ENCODE peak calls at places on chromosomes 13 and 19, in nine cellular contexts. P is body of pancreas, C is endothelial cell of umbilical vein, N is uterus, Z is sigmoid colon, M is spleen, X is gastrocnemius medialis, D is GM12878, Y is ovary. E is an unnamed sample.

GRCh38 chr13:113129921-113130750 is 7.5 kb downstream of the F10 start:
- DNase-seq in P (no peak), C (peak), N (peak), Z (no peak), M (peak), X (peak), D (no peak), Y (peak), E (no peak)

GRCh38 chr13:45073809-45074208 is 46.5 kb upstream of the GTF2F2 start:
- DNase-seq in P (no peak), C (no peak), N (no peak), Z (no peak), M (no peak), X (no peak), D (no peak), Y (no peak), E (no peak)

GRCh38 chr19:1998712-1999708 is 16.5 kb downstream of the BTBD2 start:
- DNase-seq in P (no peak), C (no peak), N (no peak), Z (no peak), M (no peak), X (no peak), D (no peak), Y (no peak), E (no peak)

GRCh38 chr19:46913852-46914430 is 53.1 kb downstream of the ARHGAP35 start:
- DNase-seq in P (no peak), C (peak), N (no peak), Z (no peak), M (no peak), X (no peak), D (peak), Y (no peak), E (no peak)

GRCh38 chr13:49690133-49690989 is 925 bp downstream of the EBPL start:
- DNase-seq in P (peak), C (peak), N (no peak), Z (no peak), M (no peak), X (no peak), D (no peak), Y (peak), E (no peak)

GRCh38 chr13:48773531-48774275 is 120.0 kb downstream of the CYSLTR2 start:
- DNase-seq in P (no peak), C (no peak), N (no peak), Z (no peak), M (no peak), X (no peak), D (no peak), Y (no peak), E (no peak)

GRCh38 chr19:28103916-28104315 is 1109.0 kb downstream of the UQCRFS1 start:
- DNase-seq in P (no peak), C (no peak), N (no peak), Z (no peak), M (no peak), X (no peak), D (no peak), Y (no peak), E (no peak)

GRCh38 chr19:31537136-31537535 is 187.9 kb upstream of the TSHZ3 start:
- DNase-seq in P (no peak), C (no peak), N (no peak), Z (no peak), M (no peak), X (no peak), D (no peak), Y (no peak), E (no peak)

GRCh38 chr13:107650081-107650701 is 565.1 kb downstream of the LIG4 start:
- DNase-seq in P (peak), C (peak), N (peak), Z (no peak), M (peak), X (no peak), D (no peak), Y (no peak), E (no peak)

GRCh38 chr13:99133230-99133629 is 67.4 kb upstream of the UBAC2 start:
- DNase-seq in P (no peak), C (no peak), N (no peak), Z (no peak), M (no peak), X (no peak), D (no peak), Y (no peak), E (no peak)

GRCh38 chr19:46351241-46352041 is 4.6 kb downstream of the PPP5C start:
- DNase-seq in P (peak), C (peak), N (peak), Z (peak), M (no peak), X (peak), D (no peak), Y (no peak), E (no peak)

GRCh38 chr13:109743706-109744453 is 42.5 kb downstream of the IRS2 start:
- DNase-seq in P (no peak), C (peak), N (peak), Z (no peak), M (no peak), X (no peak), D (no peak), Y (peak), E (no peak)

GRCh38 chr19:15365264-15365663 is 14.3 kb downstream of the AKAP8 start:
- DNase-seq in P (no peak), C (no peak), N (no peak), Z (no peak), M (no peak), X (no peak), D (no peak), Y (no peak), E (no peak)

GRCh38 chr19:8525401-8525684 is 11.4 kb upstream of the ZNF414 start:
- DNase-seq in P (no peak), C (no peak), N (no peak), Z (no peak), M (no peak), X (no peak), D (no peak), Y (no peak), E (no peak)

GRCh38 chr19:16441661-16442071 is 30.1 kb downstream of the EPS15L1 start:
- DNase-seq in P (no peak), C (peak), N (no peak), Z (no peak), M (no peak), X (peak), D (no peak), Y (no peak), E (no peak)

GRCh38 chr19:20969498-20969897 is 46.4 kb downstream of the ZNF85 start:
- DNase-seq in P (peak), C (no peak), N (no peak), Z (no peak), M (no peak), X (no peak), D (no peak), Y (no peak), E (no peak)

GRCh38 chr19:37227996-37228395 is 10.0 kb downstream of the ZNF383 start:
- DNase-seq in P (peak), C (no peak), N (no peak), Z (no peak), M (no peak), X (no peak), D (no peak), Y (no peak), E (no peak)

GRCh38 chr13:35927554-35927953 is 203.6 kb downstream of the DCLK1 start:
- DNase-seq in P (no peak), C (peak), N (peak), Z (peak), M (no peak), X (no peak), D (no peak), Y (no peak), E (no peak)

GRCh38 chr19:6767081-6767356 is 216 bp downstream of the SH2D3A start:
- DNase-seq in P (no peak), C (no peak), N (no peak), Z (no peak), M (no peak), X (no peak), D (no peak), Y (no peak), E (no peak)
- H3K4me3 ChIP-seq in P (peak), C (peak), N (no peak), Z (no peak), M (peak), X (peak), D (peak), Y (no peak), E (no peak)

GRCh38 chr19:23395041-23395721 is at the start of gene ZNF91:
- DNase-seq in P (peak), C (peak), N (peak), Z (peak), M (peak), X (peak), D (peak), Y (peak), E (peak)

GRCh38 chr19:23391239-23391638 is 4.0 kb downstream of the ZNF91 start:
- DNase-seq in P (no peak), C (no peak), N (no peak), Z (no peak), M (no peak), X (no peak), D (no peak), Y (no peak), E (no peak)

GRCh38 chr19:23393121-23393520 is 2.1 kb downstream of the ZNF91 start:
- DNase-seq in P (no peak), C (no peak), N (no peak), Z (no peak), M (no peak), X (no peak), D (no peak), Y (no peak), E (no peak)

DNA sequence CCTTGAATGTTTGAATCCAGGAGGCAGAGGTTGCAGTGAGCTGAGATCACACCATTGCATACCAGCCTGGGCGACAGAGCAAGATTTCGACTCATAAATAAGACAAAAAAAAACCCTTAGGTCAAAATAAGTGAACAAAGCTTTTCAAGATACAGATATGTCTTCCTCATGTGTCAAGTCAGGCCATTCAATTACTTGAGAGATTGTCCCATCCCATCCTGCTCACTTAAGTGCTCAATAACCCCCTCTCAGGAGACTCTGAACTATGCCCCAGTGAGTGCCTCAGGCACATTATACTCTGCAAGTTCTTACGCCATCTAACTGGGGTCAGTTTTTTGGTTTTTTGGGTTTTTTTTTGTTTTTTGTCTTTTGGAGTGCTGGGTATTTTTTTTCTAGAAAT is 2.6 kb downstream of the ZNF91 start:
- DNase-seq in P (no peak), C (no peak), N (no peak), Z (no peak), M (no peak), X (no peak), D (no peak), Y (no peak), E (no peak)
- TF ChIP-seq CTCF in P (no peak), C (no peak), N (no peak), Z (no peak), M (no peak), X (no peak), D (no peak), Y (no peak), E (no peak)

GRCh38 chr19:18532208-18532890 is 10.5 kb upstream of the ELL start:
- DNase-seq in P (no peak), C (no peak), N (no peak), Z (no peak), M (no peak), X (no peak), D (no peak), Y (no peak), E (no peak)
- TF ChIP-seq POLR2A in P (no peak), C (no peak), N (no peak), Z (no peak), M (no peak), X (no peak), D (no peak), Y (no peak), E (no peak)

GRCh38 chr19:51691122-51692064 is 1.7 kb upstream of the SPACA6 start:
- DNase-seq in P (no peak), C (no peak), N (no peak), Z (no peak), M (no peak), X (no peak), D (no peak), Y (no peak), E (peak)

GRCh38 chr19:51693246-51693645 is at the start of gene SPACA6:
- DNase-seq in P (no peak), C (no peak), N (no peak), Z (no peak), M (no peak), X (no peak), D (no peak), Y (no peak), E (no peak)

GRCh38 chr19:51690359-51691121 is 2.6 kb upstream of the SPACA6 start:
- DNase-seq in P (peak), C (peak), N (peak), Z (peak), M (peak), X (no peak), D (no peak), Y (peak), E (peak)

GRCh38 chr19:51693819-51694218 is 689 bp downstream of the SPACA6 start:
- DNase-seq in P (no peak), C (no peak), N (no peak), Z (no peak), M (no peak), X (no peak), D (no peak), Y (no peak), E (no peak)

DNA sequence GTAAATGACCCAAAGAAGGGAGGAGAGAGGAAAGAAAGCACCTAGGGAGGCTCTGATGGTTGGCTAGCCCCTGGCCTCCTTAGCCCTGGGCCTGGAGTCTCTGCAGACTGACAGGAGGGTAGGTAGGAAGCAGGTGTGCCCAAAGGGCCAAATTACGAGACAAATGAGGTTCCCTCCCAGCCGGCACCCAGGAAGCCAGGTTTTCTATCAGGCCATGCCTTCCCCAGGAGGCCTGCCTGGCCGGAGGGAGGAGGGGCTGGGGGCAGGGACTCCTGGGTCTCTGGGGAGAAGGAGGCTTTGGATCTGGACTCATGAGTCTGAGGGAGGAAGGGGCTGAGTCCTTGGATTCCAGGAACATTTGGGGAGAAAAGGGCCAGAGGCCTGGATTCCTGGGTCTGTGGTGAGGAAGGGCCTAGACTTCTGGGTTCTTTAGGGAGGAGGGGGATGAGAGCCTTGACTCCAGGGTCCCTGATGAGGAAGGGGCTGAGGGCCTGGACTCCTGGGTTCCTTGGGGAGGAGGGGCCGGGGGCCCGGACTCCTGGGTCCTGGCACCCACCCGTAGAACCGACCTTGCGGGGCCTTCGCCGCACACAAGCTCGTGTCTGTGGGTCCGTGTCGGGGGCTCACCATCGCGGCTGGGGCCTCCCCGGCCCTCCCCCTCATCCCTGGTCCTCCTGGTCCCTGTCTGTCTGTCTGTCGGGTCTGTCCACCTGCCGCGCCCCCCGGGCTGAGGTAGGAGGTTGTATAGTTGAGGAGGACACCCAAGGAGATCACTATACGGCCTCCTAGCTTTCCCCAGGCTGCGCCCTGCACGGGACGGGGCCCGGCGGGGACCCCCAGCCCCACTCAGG is 840 bp upstream of the SPACA6 start:
- DNase-seq in P (no peak), C (no peak), N (no peak), Z (no peak), M (no peak), X (no peak), D (no peak), Y (no peak), E (no peak)
- H3K4me3 ChIP-seq in P (no peak), C (peak), N (peak), Z (peak), M (peak), X (no peak), D (no peak), Y (peak), E (no peak)

GRCh38 chr19:35736913-35737886 is 5.1 kb downstream of the IGFLR1 start:
- DNase-seq in P (no peak), C (no peak), N (no peak), Z (no peak), M (no peak), X (no peak), D (no peak), Y (no peak), E (no peak)
- TF ChIP-seq CTCF in P (no peak), C (no peak), N (no peak), Z (no peak), M (no peak), X (no peak), D (peak), Y (no peak), E (no peak)

GRCh38 chr19:48738557-48739399 is 1.6 kb downstream of the RASIP1 start:
- DNase-seq in P (peak), C (peak), N (peak), Z (peak), M (peak), X (peak), D (peak), Y (peak), E (peak)
- TF ChIP-seq POLR2A in P (peak), C (no peak), N (peak), Z (no peak), M (no peak), X (peak), D (no peak), Y (peak), E (no peak)

GRCh38 chr19:35029737-35030256 is 473 bp upstream of the SCN1B start:
- DNase-seq in P (no peak), C (peak), N (no peak), Z (no peak), M (no peak), X (peak), D (no peak), Y (no peak), E (no peak)

GRCh38 chr19:35027851-35028599 is 2.2 kb upstream of the SCN1B start:
- DNase-seq in P (no peak), C (no peak), N (no peak), Z (no peak), M (no peak), X (peak), D (no peak), Y (no peak), E (no peak)

GRCh38 chr19:35025969-35026368 is 4.3 kb upstream of the SCN1B start:
- DNase-seq in P (no peak), C (no peak), N (no peak), Z (no peak), M (no peak), X (no peak), D (no peak), Y (no peak), E (no peak)

GRCh38 chr19:35026418-35026817 is 3.9 kb upstream of the SCN1B start:
- DNase-seq in P (no peak), C (no peak), N (no peak), Z (no peak), M (no peak), X (no peak), D (no peak), Y (no peak), E (no peak)

GRCh38 chr19:35027009-35027408 is 3.3 kb upstream of the SCN1B start:
- DNase-seq in P (no peak), C (no peak), N (no peak), Z (no peak), M (no peak), X (no peak), D (no peak), Y (no peak), E (no peak)
- H3K4me3 ChIP-seq in P (no peak), C (no peak), N (no peak), Z (no peak), M (no peak), X (no peak), D (no peak), Y (no peak), E (no peak)